ENCODE peak calls at places on chromosomes 3 and 15, in six cellular contexts. One of them, this sample, is unnamed.

GRCh38 chr3:28986922-28987321 is 293.9 kb upstream of the RBMS3 start:
- DNase-seq in heart right ventricle: no peak
- DNase-seq in stimulated activated naive CD8-positive, alpha-beta T cell treated with anti-CD3 and anti-CD28 coated beads, Interleukin-15, amount 100 ng/mL, for 72 hours: no peak
- DNase-seq in ascending aorta: no peak
- DNase-seq in H7: no peak
- DNase-seq in T-cell: no peak
- DNase-seq in this sample: no peak

GRCh38 chr3:58588030-58588614 is 10.9 kb upstream of the FAM107A start:
- DNase-seq in H7: peak; percentile 72
- DNase-seq in stimulated activated naive CD8-positive, alpha-beta T cell treated with anti-CD3 and anti-CD28 coated beads, Interleukin-15, amount 100 ng/mL, for 72 hours: no peak
- DNase-seq in T-cell: no peak
- DNase-seq in heart right ventricle: no peak
- DNase-seq in ascending aorta: no peak
- DNase-seq in this sample: peak; percentile 68

GRCh38 chr3:170811928-170812591 is 57.9 kb downstream of the RPL22L1 start:
- DNase-seq in H7: peak; percentile 64
- DNase-seq in T-cell: peak; percentile 58
- DNase-seq in ascending aorta: no peak
- DNase-seq in stimulated activated naive CD8-positive, alpha-beta T cell treated with anti-CD3 and anti-CD28 coated beads, Interleukin-15, amount 100 ng/mL, for 72 hours: peak; percentile 66
- DNase-seq in heart right ventricle: peak; percentile 66
- DNase-seq in this sample: peak; percentile 77

GRCh38 chr3:21506061-21506460 is 244.9 kb downstream of the ZNF385D start:
- DNase-seq in ascending aorta: no peak
- DNase-seq in stimulated activated naive CD8-positive, alpha-beta T cell treated with anti-CD3 and anti-CD28 coated beads, Interleukin-15, amount 100 ng/mL, for 72 hours: no peak
- DNase-seq in heart right ventricle: no peak
- DNase-seq in H7: no peak
- DNase-seq in T-cell: no peak
- DNase-seq in this sample: no peak

GRCh38 chr15:73078722-73079121 is 26.5 kb downstream of the NEO1 start:
- DNase-seq in stimulated activated naive CD8-positive, alpha-beta T cell treated with anti-CD3 and anti-CD28 coated beads, Interleukin-15, amount 100 ng/mL, for 72 hours: no peak
- DNase-seq in T-cell: no peak
- DNase-seq in ascending aorta: no peak
- DNase-seq in heart right ventricle: no peak
- DNase-seq in H7: no peak
- DNase-seq in this sample: no peak

GRCh38 chr3:177483182-177483967 is 286.1 kb upstream of the TBL1XR1 start:
- DNase-seq in heart right ventricle: no peak
- DNase-seq in ascending aorta: no peak
- DNase-seq in T-cell: no peak
- DNase-seq in H7: peak; percentile 40
- DNase-seq in stimulated activated naive CD8-positive, alpha-beta T cell treated with anti-CD3 and anti-CD28 coated beads, Interleukin-15, amount 100 ng/mL, for 72 hours: no peak
- DNase-seq in this sample: peak; percentile 26

GRCh38 chr3:63706321-63707085 is 54.0 kb downstream of the SNTN start:
- DNase-seq in stimulated activated naive CD8-positive, alpha-beta T cell treated with anti-CD3 and anti-CD28 coated beads, Interleukin-15, amount 100 ng/mL, for 72 hours: no peak
- DNase-seq in T-cell: no peak
- DNase-seq in H7: no peak
- DNase-seq in heart right ventricle: no peak
- DNase-seq in ascending aorta: no peak
- DNase-seq in this sample: no peak

GRCh38 chr15:99474981-99475753 is 90.6 kb upstream of the MEF2A start:
- DNase-seq in heart right ventricle: peak; percentile 59
- DNase-seq in ascending aorta: no peak
- DNase-seq in H7: peak; percentile 34
- DNase-seq in stimulated activated naive CD8-positive, alpha-beta T cell treated with anti-CD3 and anti-CD28 coated beads, Interleukin-15, amount 100 ng/mL, for 72 hours: no peak
- DNase-seq in T-cell: no peak
- DNase-seq in this sample: no peak

GRCh38 chr3:138949002-138949418 is 2.0 kb downstream of the FOXL2NB start:
- DNase-seq in heart right ventricle: no peak
- DNase-seq in H7: peak; percentile 74
- DNase-seq in T-cell: no peak
- DNase-seq in ascending aorta: no peak
- DNase-seq in stimulated activated naive CD8-positive, alpha-beta T cell treated with anti-CD3 and anti-CD28 coated beads, Interleukin-15, amount 100 ng/mL, for 72 hours: no peak
- DNase-seq in this sample: peak; percentile 44

GRCh38 chr3:59771760-59772159 is 721.9 kb upstream of the CFAP20DC start:
- DNase-seq in heart right ventricle: no peak
- DNase-seq in stimulated activated naive CD8-positive, alpha-beta T cell treated with anti-CD3 and anti-CD28 coated beads, Interleukin-15, amount 100 ng/mL, for 72 hours: no peak
- DNase-seq in T-cell: no peak
- DNase-seq in H7: no peak
- DNase-seq in ascending aorta: no peak
- DNase-seq in this sample: no peak

GRCh38 chr15:35784745-35785144 is 238.8 kb upstream of the DPH6 start:
- DNase-seq in H7: peak; percentile 11
- DNase-seq in stimulated activated naive CD8-positive, alpha-beta T cell treated with anti-CD3 and anti-CD28 coated beads, Interleukin-15, amount 100 ng/mL, for 72 hours: no peak
- DNase-seq in T-cell: no peak
- DNase-seq in ascending aorta: no peak
- DNase-seq in heart right ventricle: no peak
- DNase-seq in this sample: no peak

GRCh38 chr3:99467420-99467819 is 171.0 kb upstream of the COL8A1 start:
- DNase-seq in stimulated activated naive CD8-positive, alpha-beta T cell treated with anti-CD3 and anti-CD28 coated beads, Interleukin-15, amount 100 ng/mL, for 72 hours: no peak
- DNase-seq in ascending aorta: no peak
- DNase-seq in H7: no peak
- DNase-seq in T-cell: no peak
- DNase-seq in heart right ventricle: no peak
- DNase-seq in this sample: no peak

This sample was measured in WTC11.